ENCODE peak calls at places on chromosomes 2 and 18, in ten cellular contexts. O is glomerular endothelial cell; Z is AML-193; F is 8988T; P is SW 1271; D is foreskin fibroblast; A is GM04504; U is body of pancreas; X is stimulated activated CD4-positive, alpha-beta T cell treated with anti-CD3 and anti-CD28 coated beads, Interleukin-12 subunit alpha, Interleukin-12 subunit beta, amount 100 ng/mL, for 48 hours; L is M059J. K is an unnamed sample.

GRCh38 chr2:210577263-210578071 is 21.1 kb downstream of the CPS1 start:
- DNase-seq in O (peak), Z (peak), F (no peak), P (no peak), D (peak), A (peak), U (no peak), X (peak), L (peak), K (peak)

GRCh38 chr2:54239427-54239826 is 16.6 kb downstream of the TSPYL6 start:
- DNase-seq in O (no peak), Z (no peak), F (no peak), P (no peak), D (peak), A (peak), U (no peak), X (no peak), L (peak), K (no peak)

GRCh38 chr18:72652990-72653593 is 109.0 kb upstream of the CBLN2 start:
- DNase-seq in O (no peak), Z (peak), F (no peak), P (no peak), D (no peak), A (no peak), U (peak), X (peak), L (peak), K (peak)

GRCh38 chr2:283996-284794 is 3.7 kb downstream of the ALKAL2 start:
- DNase-seq in O (no peak), Z (no peak), F (no peak), P (no peak), D (no peak), A (no peak), U (no peak), X (no peak), L (peak), K (no peak)

GRCh38 chr18:79402977-79403722 is 7.4 kb downstream of the NFATC1 start:
- DNase-seq in O (no peak), Z (peak), F (no peak), P (no peak), D (no peak), A (no peak), U (peak), X (no peak), L (peak), K (peak)

GRCh38 chr2:178579006-178579405 is 98.7 kb downstream of the PLEKHA3 start:
- DNase-seq in O (no peak), Z (no peak), F (no peak), P (no peak), D (no peak), A (peak), U (no peak), X (no peak), L (peak), K (peak)

GRCh38 chr18:51092097-51092496 is 62.1 kb downstream of the SMAD4 start:
- DNase-seq in O (no peak), Z (no peak), F (no peak), P (no peak), D (no peak), A (no peak), U (no peak), X (no peak), L (no peak), K (no peak)

GRCh38 chr18:11842562-11842961 is 8.7 kb upstream of the CHMP1B start:
- DNase-seq in O (no peak), Z (no peak), F (no peak), P (no peak), D (no peak), A (no peak), U (no peak), X (no peak), L (no peak), K (no peak)

GRCh38 chr2:206657087-206657486 is 14.8 kb downstream of the FAM237A start:
- DNase-seq in O (no peak), Z (no peak), F (no peak), P (no peak), D (no peak), A (no peak), U (no peak), X (no peak), L (peak), K (no peak)

GRCh38 chr2:118989481-118989880 is 47.5 kb downstream of the MARCO start:
- DNase-seq in O (no peak), Z (no peak), F (no peak), P (no peak), D (no peak), A (no peak), U (no peak), X (no peak), L (no peak), K (no peak)

GRCh38 chr2:187768995-187769394 is 214.8 kb upstream of the TFPI start:
- DNase-seq in O (no peak), Z (no peak), F (no peak), P (no peak), D (no peak), A (no peak), U (no peak), X (no peak), L (no peak), K (no peak)

GRCh38 chr2:128359841-128360240 is 41.2 kb upstream of the HS6ST1 start:
- DNase-seq in O (no peak), Z (no peak), F (no peak), P (no peak), D (no peak), A (no peak), U (no peak), X (no peak), L (no peak), K (no peak)

K was measured in Kasumi-1.